ENCODE peak calls at places on chromosomes 6 and 20, in five cellular contexts. One of them, this sample, is unnamed.
A peak's percentile ranks its signal among the peaks of the same experiment; 100 is the strongest.

GRCh38 chr6:128098000-128098581 is 197.2 kb upstream of the THEMIS start:
- DNase-seq in heart right ventricle: no peak
- DNase-seq in adrenal gland: no peak
- DNase-seq in fibroblast of lung: no peak
- DNase-seq in stomach: no peak
- DNase-seq in this sample: peak; percentile 8

GRCh38 chr6:72742274-72742673 is 120.4 kb downstream of the KCNQ5 start:
- DNase-seq in heart right ventricle: no peak
- DNase-seq in adrenal gland: no peak
- DNase-seq in fibroblast of lung: no peak
- DNase-seq in stomach: no peak
- DNase-seq in this sample: no peak

GRCh38 chr20:23142162-23143050 is 56.3 kb upstream of the CD93 start:
- DNase-seq in heart right ventricle: no peak
- DNase-seq in adrenal gland: peak; percentile 13
- DNase-seq in fibroblast of lung: no peak
- DNase-seq in stomach: no peak
- DNase-seq in this sample: peak; percentile 79

GRCh38 chr6:27872634-27873028 is 39.6 kb downstream of the OR2B2 start:
- DNase-seq in heart right ventricle: no peak
- DNase-seq in adrenal gland: no peak
- DNase-seq in fibroblast of lung: no peak
- DNase-seq in stomach: no peak
- DNase-seq in this sample: no peak

GRCh38 chr6:131754088-131754487 is 43.3 kb upstream of the CTAGE9 start:
- DNase-seq in heart right ventricle: no peak
- DNase-seq in adrenal gland: no peak
- DNase-seq in fibroblast of lung: peak; percentile 50
- DNase-seq in stomach: no peak
- DNase-seq in this sample: no peak

GRCh38 chr6:169421890-169422289 is 168.2 kb upstream of the THBS2 start:
- DNase-seq in heart right ventricle: no peak
- DNase-seq in adrenal gland: no peak
- DNase-seq in fibroblast of lung: no peak
- DNase-seq in stomach: no peak
- DNase-seq in this sample: no peak

GRCh38 chr6:10146723-10147451 is 268.0 kb downstream of the TFAP2A start:
- DNase-seq in heart right ventricle: peak; percentile 4
- DNase-seq in adrenal gland: peak; percentile 25
- DNase-seq in fibroblast of lung: peak; percentile 24
- DNase-seq in stomach: no peak
- DNase-seq in this sample: peak; percentile 76

GRCh38 chr6:123967900-123968299 is 164.2 kb downstream of the NKAIN2 start:
- DNase-seq in heart right ventricle: no peak
- DNase-seq in adrenal gland: no peak
- DNase-seq in fibroblast of lung: no peak
- DNase-seq in stomach: no peak
- DNase-seq in this sample: no peak

GRCh38 chr20:34862724-34863123 is 9.9 kb downstream of the GGT7 start:
- DNase-seq in heart right ventricle: no peak
- DNase-seq in adrenal gland: no peak
- DNase-seq in fibroblast of lung: no peak
- DNase-seq in stomach: no peak
- DNase-seq in this sample: no peak

GRCh38 chr6:52284131-52284459 is 447 bp downstream of the MCM3 start:
- DNase-seq in heart right ventricle: peak; percentile 29
- DNase-seq in adrenal gland: peak; percentile 34
- DNase-seq in fibroblast of lung: no peak
- DNase-seq in stomach: no peak
- DNase-seq in this sample: peak; percentile 74

GRCh38 chr20:13771853-13772453 is 12.8 kb downstream of the ESF1 start:
- DNase-seq in heart right ventricle: no peak
- DNase-seq in adrenal gland: no peak
- DNase-seq in fibroblast of lung: peak; percentile 52
- DNase-seq in stomach: no peak
- DNase-seq in this sample: no peak

GRCh38 chr6:112118034-112118433 is 30.6 kb downstream of the FAM229B start:
- DNase-seq in heart right ventricle: no peak
- DNase-seq in adrenal gland: no peak
- DNase-seq in fibroblast of lung: no peak
- DNase-seq in stomach: no peak
- DNase-seq in this sample: no peak

GRCh38 chr6:106287215-106287614 is 38.3 kb downstream of the ATG5 start:
- DNase-seq in heart right ventricle: no peak
- DNase-seq in adrenal gland: no peak
- DNase-seq in fibroblast of lung: no peak
- DNase-seq in stomach: no peak
- DNase-seq in this sample: no peak

GRCh38 chr6:116034327-116034726 is 26.4 kb downstream of the FRK start:
- DNase-seq in heart right ventricle: no peak
- DNase-seq in adrenal gland: no peak
- DNase-seq in fibroblast of lung: peak; percentile 55
- DNase-seq in stomach: no peak
- DNase-seq in this sample: no peak

GRCh38 chr6:82397962-82398692 is 34.5 kb downstream of the TPBG start:
- DNase-seq in heart right ventricle: no peak
- DNase-seq in adrenal gland: no peak
- DNase-seq in fibroblast of lung: peak; percentile 68
- DNase-seq in stomach: no peak
- DNase-seq in this sample: no peak

GRCh38 chr6:122007366-122007765 is 392.1 kb upstream of the HSF2 start:
- DNase-seq in heart right ventricle: no peak
- DNase-seq in adrenal gland: no peak
- DNase-seq in fibroblast of lung: peak; percentile 30
- DNase-seq in stomach: no peak
- DNase-seq in this sample: no peak

GRCh38 chr6:3371222-3371949 is 85.5 kb downstream of the SLC22A23 start:
- DNase-seq in heart right ventricle: no peak
- DNase-seq in adrenal gland: no peak
- DNase-seq in fibroblast of lung: no peak
- DNase-seq in stomach: no peak
- DNase-seq in this sample: no peak

GRCh38 chr6:45433533-45434400 is 56.0 kb upstream of the SUPT3H start:
- DNase-seq in heart right ventricle: no peak
- DNase-seq in adrenal gland: no peak
- DNase-seq in fibroblast of lung: no peak
- DNase-seq in stomach: no peak
- DNase-seq in this sample: no peak

GRCh38 chr6:93194480-93194879 is 224.9 kb downstream of the EPHA7 start:
- DNase-seq in heart right ventricle: no peak
- DNase-seq in adrenal gland: no peak
- DNase-seq in fibroblast of lung: no peak
- DNase-seq in stomach: no peak
- DNase-seq in this sample: no peak

GRCh38 chr20:12949429-12949980 is 59.3 kb upstream of the SPTLC3 start:
- DNase-seq in heart right ventricle: no peak
- DNase-seq in adrenal gland: no peak
- DNase-seq in fibroblast of lung: peak; percentile 27
- DNase-seq in stomach: no peak
- DNase-seq in this sample: no peak

GRCh38 chr20:63448050-63448449 is 24.4 kb downstream of the KCNQ2 start:
- DNase-seq in heart right ventricle: no peak
- DNase-seq in adrenal gland: no peak
- DNase-seq in fibroblast of lung: no peak
- DNase-seq in stomach: no peak
- DNase-seq in this sample: no peak

GRCh38 chr6:20159781-20160540 is 52.3 kb downstream of the MBOAT1 start:
- DNase-seq in heart right ventricle: no peak
- DNase-seq in adrenal gland: no peak
- DNase-seq in fibroblast of lung: no peak
- DNase-seq in stomach: no peak
- DNase-seq in this sample: no peak

GRCh38 chr20:47300071-47300470 is 56.4 kb downstream of the ZMYND8 start:
- DNase-seq in heart right ventricle: no peak
- DNase-seq in adrenal gland: no peak
- DNase-seq in fibroblast of lung: peak; percentile 42
- DNase-seq in stomach: no peak
- DNase-seq in this sample: no peak

GRCh38 chr20:19015890-19016465 is 196.5 kb upstream of the SLC24A3 start:
- DNase-seq in heart right ventricle: no peak
- DNase-seq in adrenal gland: no peak
- DNase-seq in fibroblast of lung: no peak
- DNase-seq in stomach: no peak
- DNase-seq in this sample: no peak

GRCh38 chr6:108133594-108134179 is 32.1 kb upstream of the NR2E1 start:
- DNase-seq in heart right ventricle: peak; percentile 46
- DNase-seq in adrenal gland: peak; percentile 86
- DNase-seq in fibroblast of lung: peak; percentile 56
- DNase-seq in stomach: peak; percentile 71
- DNase-seq in this sample: no peak

GRCh38 chr6:26328265-26328844 is 36.6 kb upstream of the BTN3A2 start:
- DNase-seq in heart right ventricle: no peak
- DNase-seq in adrenal gland: no peak
- DNase-seq in fibroblast of lung: no peak
- DNase-seq in stomach: no peak
- DNase-seq in this sample: peak; percentile 38

GRCh38 chr6:147486683-147487082 is 21.8 kb upstream of the SAMD5 start:
- DNase-seq in heart right ventricle: no peak
- DNase-seq in adrenal gland: no peak
- DNase-seq in fibroblast of lung: no peak
- DNase-seq in stomach: no peak
- DNase-seq in this sample: no peak

GRCh38 chr6:31495580-31495979 is 2.4 kb upstream of the MICB start:
- DNase-seq in heart right ventricle: no peak
- DNase-seq in adrenal gland: no peak
- DNase-seq in fibroblast of lung: peak; percentile 51
- DNase-seq in stomach: no peak
- DNase-seq in this sample: peak; percentile 27

GRCh38 chr20:33008336-33009213 is 1.1 kb downstream of the BPIFB2 start:
- DNase-seq in heart right ventricle: no peak
- DNase-seq in adrenal gland: no peak
- DNase-seq in fibroblast of lung: no peak
- DNase-seq in stomach: no peak
- DNase-seq in this sample: no peak

GRCh38 chr6:57162516-57162915 is 9.6 kb upstream of the BAG2 start:
- DNase-seq in heart right ventricle: no peak
- DNase-seq in adrenal gland: no peak
- DNase-seq in fibroblast of lung: peak; percentile 44
- DNase-seq in stomach: no peak
- DNase-seq in this sample: no peak

GRCh38 chr20:10478205-10478604 is 43.1 kb downstream of the SLX4IP start:
- DNase-seq in heart right ventricle: no peak
- DNase-seq in adrenal gland: no peak
- DNase-seq in fibroblast of lung: no peak
- DNase-seq in stomach: no peak
- DNase-seq in this sample: peak; percentile 93

GRCh38 chr20:38040276-38040675 is 6.7 kb downstream of the RPRD1B start:
- DNase-seq in heart right ventricle: no peak
- DNase-seq in adrenal gland: no peak
- DNase-seq in fibroblast of lung: no peak
- DNase-seq in stomach: no peak
- DNase-seq in this sample: no peak

GRCh38 chr20:38044685-38045084 is 11.1 kb downstream of the RPRD1B start:
- DNase-seq in heart right ventricle: no peak
- DNase-seq in adrenal gland: no peak
- DNase-seq in fibroblast of lung: no peak
- DNase-seq in stomach: no peak
- DNase-seq in this sample: no peak

GRCh38 chr20:38046572-38046971 is 13.0 kb downstream of the RPRD1B start:
- DNase-seq in heart right ventricle: no peak
- DNase-seq in adrenal gland: no peak
- DNase-seq in fibroblast of lung: no peak
- DNase-seq in stomach: no peak
- DNase-seq in this sample: no peak

GRCh38 chr20:38043512-38044300 is 10.2 kb downstream of the RPRD1B start:
- DNase-seq in heart right ventricle: no peak
- DNase-seq in adrenal gland: peak; percentile 66
- DNase-seq in fibroblast of lung: peak; percentile 85
- DNase-seq in stomach: no peak
- DNase-seq in this sample: no peak
- TF ChIP-seq CTCF in heart right ventricle: no peak
- TF ChIP-seq CTCF in adrenal gland: peak; percentile 28
- TF ChIP-seq CTCF in fibroblast of lung: no peak
- TF ChIP-seq CTCF in stomach: no peak
- TF ChIP-seq CTCF in this sample: no peak

GRCh38 chr6:11668455-11668854 is 110.1 kb downstream of the ADTRP start:
- DNase-seq in heart right ventricle: no peak
- DNase-seq in adrenal gland: no peak
- DNase-seq in fibroblast of lung: no peak
- DNase-seq in stomach: no peak
- DNase-seq in this sample: peak; percentile 13
- H3K4me3 ChIP-seq in heart right ventricle: no peak overlapping the region
- H3K4me3 ChIP-seq in adrenal gland: no peak overlapping the region
- H3K4me3 ChIP-seq in fibroblast of lung: no peak overlapping the region
- H3K4me3 ChIP-seq in stomach: no peak overlapping the region
- H3K4me3 ChIP-seq in this sample: no peak overlapping the region

GRCh38 chr6:157761926-157762325 is 61.1 kb upstream of the SNX9 start:
- DNase-seq in heart right ventricle: no peak
- DNase-seq in adrenal gland: no peak
- DNase-seq in fibroblast of lung: no peak
- DNase-seq in stomach: no peak
- DNase-seq in this sample: no peak

GRCh38 chr6:157763129-157763893 is 59.7 kb upstream of the SNX9 start:
- DNase-seq in heart right ventricle: peak; percentile 53
- DNase-seq in adrenal gland: peak; percentile 91
- DNase-seq in fibroblast of lung: peak; percentile 43
- DNase-seq in stomach: peak; percentile 99
- DNase-seq in this sample: peak; percentile 41

GRCh38 chr6:157761331-157761921 is 61.6 kb upstream of the SNX9 start:
- DNase-seq in heart right ventricle: no peak
- DNase-seq in adrenal gland: no peak
- DNase-seq in fibroblast of lung: peak; percentile 83
- DNase-seq in stomach: no peak
- DNase-seq in this sample: peak; percentile 79

GRCh38 chr6:157763894-157764345 is 59.1 kb upstream of the SNX9 start:
- DNase-seq in heart right ventricle: no peak
- DNase-seq in adrenal gland: no peak
- DNase-seq in fibroblast of lung: no peak
- DNase-seq in stomach: no peak
- DNase-seq in this sample: peak; percentile 42

GRCh38 chr6:157762636-157763035 is 60.4 kb upstream of the SNX9 start:
- DNase-seq in heart right ventricle: no peak
- DNase-seq in adrenal gland: no peak
- DNase-seq in fibroblast of lung: peak; percentile 29
- DNase-seq in stomach: no peak
- DNase-seq in this sample: no peak
- TF ChIP-seq CTCF in heart right ventricle: no peak
- TF ChIP-seq CTCF in adrenal gland: no peak
- TF ChIP-seq CTCF in fibroblast of lung: peak; percentile 8
- TF ChIP-seq CTCF in stomach: no peak
- TF ChIP-seq CTCF in this sample: no peak

DNA sequence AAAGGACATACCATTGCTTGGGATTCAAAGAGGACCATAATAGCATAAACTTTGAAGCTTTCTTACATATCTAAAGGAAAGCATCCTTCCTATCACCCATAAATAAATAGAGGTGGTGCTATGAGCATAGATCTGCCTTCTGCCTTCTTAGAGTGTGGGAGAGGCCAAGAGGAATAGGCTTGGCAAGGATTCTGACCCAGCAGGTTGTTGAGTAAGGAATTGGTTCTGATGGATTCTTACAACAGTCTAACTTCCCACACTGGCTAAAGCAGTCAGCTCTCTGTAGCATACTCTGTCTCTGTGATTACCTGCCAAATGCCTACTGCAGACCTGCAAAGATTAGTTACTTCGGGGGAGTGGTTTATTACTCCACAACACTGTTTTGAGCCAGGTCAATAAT is 198.1 kb upstream of the RAB32 start:
- DNase-seq in heart right ventricle: no peak
- DNase-seq in adrenal gland: no peak
- DNase-seq in fibroblast of lung: no peak
- DNase-seq in stomach: no peak
- DNase-seq in this sample: no peak
- H3K4me3 ChIP-seq in heart right ventricle: no peak overlapping the region
- H3K4me3 ChIP-seq in adrenal gland: no peak overlapping the region
- H3K4me3 ChIP-seq in fibroblast of lung: no peak overlapping the region
- H3K4me3 ChIP-seq in stomach: no peak overlapping the region
- H3K4me3 ChIP-seq in this sample: no peak overlapping the region

This sample was measured in GM12865.